ENCODE peak calls at places on chromosomes 12 and 14, in six cellular contexts. P, T, L, I, M and Q are unnamed samples.
A peak's percentile ranks its signal among the peaks of the same experiment; 100 is the strongest.

GRCh38 chr12:121794532-121795028 is 1.1 kb upstream of the RHOF start:
- DNase-seq in I (no peak), L (no peak), P (no peak), T (no peak), M (no peak), Q (no peak)

GRCh38 chr12:102958073-102958829 is 777 bp downstream of the ASCL1 start:
- DNase-seq in L (peak; percentile 19), I (peak; percentile 67), T (peak; percentile 90), P (peak; percentile 81), M (no peak), Q (peak; percentile 90)

GRCh38 chr12:110176745-110177144 is 52.6 kb downstream of the IFT81 start:
- DNase-seq in I (no peak), T (no peak), L (peak; percentile 59), M (no peak), P (no peak), Q (no peak)

GRCh38 chr12:26941251-26941650 is 3.0 kb downstream of the FGFR1OP2 start:
- DNase-seq in M (no peak), T (no peak), I (no peak), L (no peak), P (no peak), Q (no peak)

GRCh38 chr12:76020731-76021672 is 10.6 kb downstream of the PHLDA1 start:
- DNase-seq in L (peak; percentile 99), I (peak; percentile 87), M (no peak), P (no peak), T (peak; percentile 54), Q (no peak)

GRCh38 chr12:39390752-39391151 is 52.2 kb downstream of the KIF21A start:
- DNase-seq in L (no peak), T (no peak), P (no peak), M (no peak), I (no peak), Q (no peak)

GRCh38 chr12:10354502-10354901 is 35.3 kb downstream of the KLRK1 start:
- DNase-seq in M (no peak), P (no peak), L (no peak), T (peak; percentile 66), I (no peak), Q (peak; percentile 57)

GRCh38 chr12:104360988-104361707 is 57.6 kb downstream of the EID3 start:
- DNase-seq in M (no peak), I (peak; percentile 82), T (peak; percentile 33), P (no peak), L (peak; percentile 33), Q (no peak)

GRCh38 chr12:23634344-23634743 is 315.1 kb downstream of the SOX5 start:
- DNase-seq in M (no peak), T (no peak), I (no peak), L (no peak), P (no peak), Q (no peak)

GRCh38 chr12:79514730-79515525 is 175.8 kb downstream of the PAWR start:
- DNase-seq in P (no peak), T (peak; percentile 61), M (no peak), L (peak; percentile 35), I (no peak), Q (no peak)

GRCh38 chr12:14284189-14284722 is 81.2 kb upstream of the ATF7IP start:
- DNase-seq in I (no peak), P (no peak), L (peak; percentile 10), T (peak; percentile 54), M (no peak), Q (peak; percentile 59)

GRCh38 chr14:95540236-95540635 is 5.4 kb downstream of the GLRX5 start:
- DNase-seq in M (no peak), L (no peak), I (peak; percentile 78), P (no peak), T (no peak), Q (no peak)

GRCh38 chr12:128783129-128783574 is 40.6 kb downstream of the SLC15A4 start:
- DNase-seq in T (no peak), I (no peak), P (no peak), L (peak; percentile 41), M (no peak), Q (no peak)

GRCh38 chr14:55220230-55220629 is 28.8 kb upstream of the DLGAP5 start:
- DNase-seq in T (no peak), M (no peak), L (no peak), P (no peak), I (no peak), Q (no peak)
- H3K18ac ChIP-seq in T (no peak overlapping the region), M (no peak overlapping the region), L (no peak overlapping the region), P (no peak overlapping the region), I (no peak overlapping the region), Q (no peak overlapping the region)

DNA sequence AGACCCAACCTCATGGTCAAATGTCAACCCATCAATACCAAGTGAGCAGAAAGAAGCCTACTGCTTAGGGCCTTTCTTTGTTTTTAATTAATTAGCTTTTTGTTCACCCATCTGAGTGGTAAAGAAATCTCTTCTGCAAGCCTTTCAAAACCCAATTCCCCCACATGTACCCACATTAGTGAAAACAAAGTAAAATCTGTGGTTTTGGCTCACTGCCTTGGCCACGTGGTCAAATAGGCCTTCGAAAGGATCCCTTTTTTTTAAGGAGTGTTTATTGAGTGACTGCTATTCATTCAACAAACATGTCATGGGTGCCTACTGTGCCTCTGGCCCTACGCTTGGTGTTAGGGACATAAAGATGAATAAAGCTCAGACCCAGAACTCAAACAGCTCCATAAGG is 160.1 kb downstream of the NUAK1 start:
- DNase-seq in I (no peak), P (no peak), M (no peak), T (no peak), L (no peak), Q (no peak)
- H3K9ac ChIP-seq in I (no peak overlapping the region), P (no peak overlapping the region), M (no peak overlapping the region), T (no peak overlapping the region), L (no peak overlapping the region), Q (no peak overlapping the region)

GRCh38 chr12:7059780-7060179 is 738 bp upstream of the C1S start:
- DNase-seq in P (no peak), M (no peak), L (no peak), I (no peak), T (no peak), Q (no peak)

GRCh38 chr12:7058850-7059249 is 1.7 kb upstream of the C1S start:
- DNase-seq in I (no peak), T (no peak), P (no peak), M (no peak), L (no peak), Q (no peak)

GRCh38 chr12:7061596-7061995 is 1.1 kb downstream of the C1S start:
- DNase-seq in I (no peak), P (no peak), M (no peak), L (no peak), T (no peak), Q (no peak)

GRCh38 chr12:7061138-7061537 is 620 bp downstream of the C1S start:
- DNase-seq in P (no peak), I (no peak), T (peak; percentile 14), L (no peak), M (no peak), Q (no peak)

DNA sequence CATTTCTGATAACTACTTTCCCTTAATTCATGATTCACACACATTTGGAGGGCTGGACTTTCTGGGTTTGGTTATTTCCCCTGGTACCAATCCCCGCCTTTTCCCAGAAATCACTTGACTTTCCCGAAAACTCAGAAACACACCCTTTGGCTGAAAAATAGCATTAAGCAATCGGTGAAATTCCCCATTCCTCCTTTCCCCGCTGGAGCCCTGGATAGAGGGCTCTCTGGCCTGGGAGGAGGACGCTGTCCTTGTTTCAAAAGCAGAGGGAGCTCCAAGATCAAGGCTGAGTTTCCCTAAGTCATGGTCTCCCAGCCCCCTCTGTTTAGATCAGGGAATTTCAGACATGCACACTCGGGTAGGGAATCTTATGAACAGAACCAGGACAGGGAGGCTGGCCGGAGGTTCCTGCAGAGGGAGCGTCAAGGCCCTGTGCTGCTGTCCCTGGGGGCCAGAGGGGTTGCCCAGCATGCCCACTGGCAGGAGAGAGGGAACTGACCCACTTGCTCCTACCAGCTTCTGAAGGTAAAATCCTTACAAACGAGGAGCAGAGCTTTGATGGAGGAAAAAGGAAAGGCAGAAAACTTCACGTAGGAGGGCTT is at the start of gene C1S:
- DNase-seq in I (peak; percentile 75), L (peak; percentile 99), P (no peak), M (peak; percentile 36), T (peak; percentile 94), Q (peak; percentile 81)
- H3K18ac ChIP-seq in I (no peak within 1 kb of the TSS), L (peak within 1 kb of the TSS; percentile 88), P (peak within 1 kb of the TSS; percentile 67), M (no peak within 1 kb of the TSS), T (peak within 1 kb of the TSS; percentile 79), Q (peak within 1 kb of the TSS; percentile 11)

GRCh38 chr14:22987291-22987690 is 4.9 kb upstream of the AJUBA start:
- DNase-seq in M (no peak), I (no peak), P (no peak), T (no peak), L (no peak), Q (no peak)
- H3K9ac ChIP-seq in M (no peak overlapping the region), I (no peak overlapping the region), P (no peak overlapping the region), T (no peak overlapping the region), L (no peak overlapping the region), Q (no peak overlapping the region)

GRCh38 chr12:6493580-6494350 is at the start of gene NCAPD2:
- DNase-seq in M (peak; percentile 86), L (peak; percentile 93), I (peak; percentile 98), P (peak; percentile 93), T (peak; percentile 99), Q (peak; percentile 99)
- H3K18ac ChIP-seq in M (peak within 1 kb of the TSS; percentile 76), L (peak within 1 kb of the TSS; percentile 73), I (peak within 1 kb of the TSS; percentile 87), P (peak within 1 kb of the TSS; percentile 91), T (peak within 1 kb of the TSS; percentile 63), Q (peak within 1 kb of the TSS; percentile 96)